ENCODE peak calls at places on chromosomes 6 and 20, in eight cellular contexts. I is AG20443; G is stimulated activated CD8-positive, alpha-beta memory T cell treated with anti-CD3 and anti-CD28 coated beads, Interleukin-7, amount 100 ng/mL, for 1 hour; H is NCI-H1092; R is T-cell; S is SW 1271; W is Kasumi-1; O is activated T-helper 2 cell treated with anti-CD3 and anti-CD28 coated beads, Interferon-gamma antibody, Interleukin-2, Interleukin-4, amounts not matched to agents 10 μg/mL and 5 μg/mL and 100 μg/mL, durations not matched to agents 14 hours and 24 hours and 36 hours. D is an unnamed sample.

GRCh38 chr6:141406761-141407160 is 726.0 kb upstream of the GJE1 start:
- DNase-seq in W (no peak), H (no peak), R (no peak), O (no peak), I (no peak), G (no peak), S (no peak), D (no peak)

GRCh38 chr6:117512056-117512828 is 29.8 kb downstream of the DCBLD1 start:
- DNase-seq in O (no peak), S (no peak), I (no peak), G (no peak), W (no peak), H (no peak), R (no peak), D (no peak)

GRCh38 chr6:144559865-144560603 is 274.9 kb downstream of the UTRN start:
- DNase-seq in I (peak), R (no peak), S (no peak), W (no peak), O (peak), H (no peak), G (no peak), D (no peak)

GRCh38 chr20:59789641-59790040 is 143.8 kb downstream of the SYCP2 start:
- DNase-seq in O (no peak), G (no peak), R (no peak), S (no peak), H (no peak), I (no peak), W (no peak), D (no peak)

GRCh38 chr6:89585156-89585555 is 53.4 kb downstream of the LYRM2 start:
- DNase-seq in S (no peak), W (no peak), I (no peak), G (no peak), R (no peak), O (no peak), H (no peak), D (no peak)

GRCh38 chr6:35091353-35092083 is 49.6 kb downstream of the TCP11 start:
- DNase-seq in I (peak), S (no peak), R (no peak), H (no peak), W (no peak), G (no peak), O (no peak), D (no peak)

GRCh38 chr20:3222635-3223600 is 13.6 kb downstream of the ITPA start:
- DNase-seq in G (no peak), R (peak), H (peak), W (peak), O (no peak), I (no peak), S (no peak), D (no peak)

GRCh38 chr20:50248104-50248631 is 57.5 kb downstream of the CEBPB start:
- DNase-seq in G (no peak), I (peak), W (no peak), R (no peak), H (no peak), O (no peak), S (no peak), D (no peak)

GRCh38 chr6:32087574-32088486 is 21.3 kb downstream of the TNXB start:
- DNase-seq in W (peak), O (peak), I (no peak), H (no peak), G (peak), S (peak), R (peak), D (no peak)

GRCh38 chr6:31945507-31946369 is at the start of gene CFB:
- DNase-seq in I (peak), O (no peak), S (no peak), H (no peak), G (no peak), W (no peak), R (no peak), D (no peak)

GRCh38 chr6:72321741-72322140 is 300.1 kb upstream of the KCNQ5 start:
- DNase-seq in I (peak), R (no peak), H (no peak), G (no peak), O (no peak), S (no peak), W (no peak), D (no peak)

GRCh38 chr20:20734475-20734948 is 22.1 kb upstream of the RALGAPA2 start:
- DNase-seq in R (no peak), G (no peak), I (no peak), H (no peak), S (no peak), W (peak), O (no peak), D (no peak)

GRCh38 chr6:467671-468082 is 76.1 kb downstream of the IRF4 start:
- DNase-seq in G (no peak), R (no peak), I (no peak), O (no peak), W (no peak), S (no peak), H (no peak), D (no peak)

GRCh38 chr6:133741375-133741861 is 147.5 kb upstream of the TCF21 start:
- DNase-seq in W (no peak), R (no peak), S (no peak), G (no peak), H (no peak), O (no peak), I (peak), D (no peak)

GRCh38 chr6:115947964-115948541 is 112.6 kb downstream of the FRK start:
- DNase-seq in G (no peak), R (no peak), O (no peak), S (no peak), H (no peak), I (no peak), W (no peak), D (no peak)

GRCh38 chr6:17971128-17972073 is 16.0 kb downstream of the KIF13A start:
- DNase-seq in S (no peak), W (no peak), R (no peak), O (no peak), H (no peak), I (peak), G (no peak), D (no peak)

GRCh38 chr6:72748759-72749158 is 126.9 kb downstream of the KCNQ5 start:
- DNase-seq in R (no peak), I (peak), O (no peak), W (no peak), G (no peak), S (no peak), H (no peak), D (no peak)

GRCh38 chr6:142803027-142803426 is 141.9 kb downstream of the HIVEP2 start:
- DNase-seq in H (no peak), R (no peak), S (no peak), W (no peak), I (no peak), G (no peak), O (no peak), D (no peak)

GRCh38 chr6:12653396-12653910 is 63.1 kb upstream of the PHACTR1 start:
- DNase-seq in G (no peak), S (no peak), W (peak), H (no peak), I (no peak), O (no peak), R (no peak), D (peak)

GRCh38 chr6:63740709-63741108 is 105.1 kb downstream of the PHF3 start:
- DNase-seq in W (no peak), S (no peak), H (no peak), R (no peak), I (peak), G (no peak), O (no peak), D (no peak)

GRCh38 chr6:53544050-53544499 is 826 bp downstream of the GCLC start:
- DNase-seq in H (peak), S (no peak), G (no peak), W (no peak), I (peak), R (no peak), O (no peak), D (no peak)

GRCh38 chr6:144395014-144395413 is 109.9 kb downstream of the UTRN start:
- DNase-seq in I (peak), R (no peak), H (no peak), O (no peak), G (no peak), W (no peak), S (no peak), D (no peak)

GRCh38 chr6:24547243-24547642 is 52.5 kb downstream of the ALDH5A1 start:
- DNase-seq in S (no peak), H (no peak), I (no peak), O (peak), R (no peak), G (peak), W (no peak), D (no peak)

GRCh38 chr6:150492941-150493340 is 106.7 kb upstream of the PLEKHG1 start:
- DNase-seq in G (no peak), O (no peak), H (no peak), S (no peak), R (no peak), I (no peak), W (no peak), D (no peak)

GRCh38 chr20:64029293-64030117 is 6.5 kb upstream of the C20orf204 start:
- DNase-seq in O (no peak), W (no peak), I (no peak), S (no peak), H (no peak), R (no peak), G (no peak), D (no peak)

GRCh38 chr6:126672654-126673053 is 332.7 kb downstream of the CENPW start:
- DNase-seq in O (no peak), R (no peak), S (no peak), G (no peak), W (no peak), I (peak), H (no peak), D (no peak)

GRCh38 chr20:63295422-63295821 is 2.4 kb downstream of the COL20A1 start:
- DNase-seq in W (no peak), S (no peak), H (no peak), O (no peak), G (no peak), I (no peak), R (no peak), D (no peak)

GRCh38 chr20:20452254-20452676 is 84.4 kb downstream of the INSM1 start:
- DNase-seq in O (peak), I (peak), S (no peak), R (peak), G (peak), W (no peak), H (peak), D (peak)